ENCODE peak calls at places on chromosomes 13 and 19, in five cellular contexts. Z is stimulated activated CD8-positive, alpha-beta memory T cell treated with anti-CD3 and anti-CD28 coated beads, Interleukin-4, amount 100 ng/mL, for 24 hours; D is NCI-H1436; Y is posterior cingulate gyrus; M is AG08396. N is an unnamed sample.

GRCh38 chr13:84917252-84917878 is 881.9 kb downstream of the SLITRK6 start:
- DNase-seq in Z (no peak), D (peak), Y (no peak), M (peak), N (no peak)

GRCh38 chr13:45269204-45269603 is 68.4 kb upstream of the KCTD4 start:
- DNase-seq in Z (no peak), D (no peak), Y (no peak), M (no peak), N (no peak)

GRCh38 chr19:43469160-43469480 is 3.7 kb upstream of the LYPD3 start:
- DNase-seq in Z (no peak), D (no peak), Y (no peak), M (no peak), N (no peak)

GRCh38 chr13:31042084-31042483 is 109.6 kb downstream of the TEX26 start:
- DNase-seq in Z (no peak), D (no peak), Y (no peak), M (no peak), N (no peak)

GRCh38 chr13:32150794-32151193 is 119.2 kb downstream of the FRY start:
- DNase-seq in Z (no peak), D (no peak), Y (no peak), M (peak), N (no peak)

GRCh38 chr19:19488875-19489690 is 26.3 kb downstream of the TSSK6 start:
- DNase-seq in Z (peak), D (peak), Y (peak), M (peak), N (peak)

GRCh38 chr19:34187011-34187410 is 14.7 kb downstream of the LSM14A start:
- DNase-seq in Z (no peak), D (no peak), Y (no peak), M (no peak), N (no peak)

GRCh38 chr19:32246032-32246431 is 99.4 kb upstream of the ZNF507 start:
- DNase-seq in Z (no peak), D (no peak), Y (no peak), M (no peak), N (no peak)

GRCh38 chr19:45306522-45307027 is 16.1 kb downstream of the CKM start:
- DNase-seq in Z (no peak), D (peak), Y (no peak), M (no peak), N (peak)

GRCh38 chr19:29618434-29618833 is 12.4 kb downstream of the POP4 start:
- DNase-seq in Z (no peak), D (no peak), Y (no peak), M (no peak), N (no peak)

GRCh38 chr13:59677966-59678814 is 485.5 kb downstream of the DIAPH3 start:
- DNase-seq in Z (no peak), D (peak), Y (no peak), M (peak), N (peak)

GRCh38 chr19:14774373-14774772 is 4.0 kb downstream of the ADGRE2 start:
- DNase-seq in Z (no peak), D (no peak), Y (no peak), M (no peak), N (no peak)